ENCODE peak calls at places on chromosomes 16 and 17, in nine cellular contexts. U is HFF-Myc; Q is Ammon's horn; X is HCT116; L is aorta; P is H1; M is AG10803; H is activated effector memory CD4-positive, alpha-beta T cell treated with anti-CD3 and anti-CD28 coated beads, Interleukin-2, amount 50 U/mL, for 16 hours; Z is activated CD4-positive, alpha-beta T cell treated with anti-CD3 and anti-CD28 coated beads, Interleukin-2, amount 10 ng/mL, durations not matched to agents 7 days and 5 days. B is an unnamed sample.

GRCh38 chr16:56657555-56658430 is at the start of gene MT1F:
- DNase-seq in U (no peak), Q (peak; percentile 67), X (peak; percentile 83), L (peak; percentile 85), P (peak; percentile 86), M (no peak), H (peak; percentile 87), Z (peak; percentile 74), B (no peak)

GRCh38 chr16:85055503-85056210 is 28.1 kb downstream of the KIAA0513 start:
- DNase-seq in U (no peak), Q (peak; percentile 85), X (no peak), L (peak; percentile 80), P (no peak), M (peak; percentile 50), H (peak; percentile 85), Z (peak; percentile 94), B (peak; percentile 81)

GRCh38 chr17:70324031-70324430 is 154.7 kb downstream of the KCNJ2 start:
- DNase-seq in U (no peak), Q (no peak), X (no peak), L (no peak), P (no peak), M (no peak), H (no peak), Z (no peak), B (no peak)

GRCh38 chr17:17149520-17150449 is 56.3 kb downstream of the PLD6 start:
- DNase-seq in U (no peak), Q (peak; percentile 54), X (no peak), L (no peak), P (no peak), M (no peak), H (no peak), Z (no peak), B (no peak)

GRCh38 chr16:29736112-29736511 is 9.7 kb downstream of the C16orf54 start:
- DNase-seq in U (no peak), Q (no peak), X (no peak), L (peak; percentile 23), P (no peak), M (no peak), H (no peak), Z (no peak), B (no peak)

GRCh38 chr16:50808929-50809538 is 67.1 kb downstream of the CYLD start:
- DNase-seq in U (no peak), Q (no peak), X (no peak), L (no peak), P (no peak), M (no peak), H (no peak), Z (no peak), B (no peak)

GRCh38 chr17:57085448-57086068 is 512 bp downstream of the AKAP1 start:
- DNase-seq in U (no peak), Q (peak; percentile 67), X (no peak), L (peak; percentile 77), P (peak; percentile 55), M (peak; percentile 23), H (peak; percentile 86), Z (peak; percentile 62), B (no peak)

GRCh38 chr17:76734080-76734840 is 2.9 kb downstream of the SRSF2 start:
- DNase-seq in U (no peak), Q (peak; percentile 25), X (no peak), L (no peak), P (no peak), M (no peak), H (no peak), Z (peak; percentile 28), B (no peak)

GRCh38 chr17:19341641-19342610 is 20.6 kb downstream of the B9D1 start:
- DNase-seq in U (no peak), Q (no peak), X (no peak), L (no peak), P (no peak), M (peak; percentile 60), H (peak; percentile 43), Z (no peak), B (no peak)

GRCh38 chr16:75074920-75075687 is 41.5 kb downstream of the LDHD start:
- DNase-seq in U (no peak), Q (no peak), X (no peak), L (no peak), P (no peak), M (no peak), H (peak; percentile 91), Z (peak; percentile 89), B (no peak)

GRCh38 chr17:58504826-58505351 is 9.5 kb downstream of the MTMR4 start:
- DNase-seq in U (no peak), Q (peak; percentile 31), X (no peak), L (no peak), P (no peak), M (no peak), H (no peak), Z (no peak), B (no peak)

GRCh38 chr17:41695134-41695661 is 6.5 kb downstream of the EIF1 start:
- DNase-seq in U (no peak), Q (no peak), X (no peak), L (no peak), P (no peak), M (no peak), H (no peak), Z (no peak), B (no peak)

GRCh38 chr16:1929105-1929504 is 10.9 kb upstream of the HS3ST6 start:
- DNase-seq in U (no peak), Q (no peak), X (no peak), L (no peak), P (no peak), M (peak; percentile 43), H (no peak), Z (no peak), B (no peak)

GRCh38 chr16:10835281-10835931 is 16.8 kb upstream of the TVP23A start:
- DNase-seq in U (no peak), Q (no peak), X (no peak), L (peak; percentile 14), P (no peak), M (no peak), H (no peak), Z (peak; percentile 7), B (no peak)

GRCh38 chr17:9356488-9356911 is 219.1 kb downstream of the STX8 start:
- DNase-seq in U (no peak), Q (peak; percentile 85), X (no peak), L (peak; percentile 52), P (no peak), M (no peak), H (no peak), Z (no peak), B (no peak)

GRCh38 chr17:64357191-64357981 is 33.3 kb downstream of the PECAM1 start:
- DNase-seq in U (peak; percentile 99), Q (peak; percentile 58), X (no peak), L (peak; percentile 68), P (no peak), M (peak; percentile 100), H (no peak), Z (no peak), B (peak; percentile 97)

B was measured in H4.